ENCODE peak calls at places on chromosomes 16 and 17, in four cellular contexts. M, O, S and N are unnamed samples.

GRCh38 chr17:45184144-45184543 is 22.5 kb downstream of the HEXIM2 start:
- DNase-seq in O (no peak), S (no peak), M (no peak), N (no peak)

GRCh38 chr17:58631523-58632323 is 60.1 kb downstream of the TEX14 start:
- DNase-seq in O (peak), M (peak), S (peak), N (peak)

GRCh38 chr16:13111747-13112146 is 210.3 kb downstream of the SHISA9 start:
- DNase-seq in M (no peak), O (no peak), S (no peak), N (no peak)

GRCh38 chr17:17698869-17699351 is 17.7 kb downstream of the RAI1 start:
- DNase-seq in S (no peak), M (no peak), O (peak), N (no peak)

GRCh38 chr17:72351884-72352346 is 231.1 kb downstream of the SOX9 start:
- DNase-seq in O (no peak), M (no peak), S (no peak), N (no peak)

GRCh38 chr17:1939979-1940809 is 84.9 kb downstream of the RTN4RL1 start:
- DNase-seq in O (peak), S (no peak), M (no peak), N (no peak)

GRCh38 chr17:1647802-1648581 is 1.7 kb downstream of the RILP start:
- DNase-seq in S (peak), M (peak), O (peak), N (no peak)

GRCh38 chr16:4624827-4625616 is 396 bp downstream of the MGRN1 start:
- DNase-seq in M (peak), O (peak), S (peak), N (peak)

GRCh38 chr16:3099732-3100499 is 822 bp upstream of the ZSCAN10 start:
- DNase-seq in M (peak), S (peak), O (peak), N (peak)

GRCh38 chr17:41516147-41516827 is 2.4 kb downstream of the KRT15 start:
- DNase-seq in O (no peak), S (no peak), M (no peak), N (no peak)

GRCh38 chr16:81324808-81325207 is 10.0 kb downstream of the GAN start:
- DNase-seq in M (no peak), O (no peak), S (no peak), N (no peak)

GRCh38 chr16:88914750-88915368 is 48.4 kb upstream of the PABPN1L start:
- DNase-seq in S (no peak), M (no peak), O (peak), N (no peak)

GRCh38 chr16:62883526-62883925 is 847.3 kb upstream of the CDH8 start:
- DNase-seq in S (no peak), O (no peak), M (no peak), N (no peak)

GRCh38 chr17:70128727-70129238 is 40.5 kb upstream of the KCNJ2 start:
- DNase-seq in S (no peak), O (no peak), M (no peak), N (no peak)

GRCh38 chr16:73214825-73215481 is 167.0 kb upstream of the ZFHX3 start:
- DNase-seq in O (no peak), S (no peak), M (no peak), N (no peak)

GRCh38 chr17:61072648-61073047 is 327.0 kb upstream of the TBX2 start:
- DNase-seq in M (no peak), O (no peak), S (no peak), N (no peak)

GRCh38 chr16:19389246-19389645 is 28.4 kb upstream of the TMC5 start:
- DNase-seq in M (no peak), O (no peak), S (peak), N (no peak)

GRCh38 chr17:72305964-72306551 is 185.2 kb downstream of the SOX9 start:
- DNase-seq in M (no peak), S (no peak), O (peak), N (no peak)

GRCh38 chr17:73293031-73293430 is 18.8 kb downstream of the CDC42EP4 start:
- DNase-seq in O (no peak), S (no peak), M (no peak), N (no peak)

GRCh38 chr16:23052908-23053580 is 96.2 kb downstream of the USP31 start:
- DNase-seq in O (no peak), S (no peak), M (no peak), N (no peak)

GRCh38 chr16:19377864-19378263 is 39.8 kb upstream of the TMC5 start:
- DNase-seq in S (no peak), M (no peak), O (no peak), N (no peak)

GRCh38 chr17:42463976-42464400 is 5.3 kb downstream of the ATP6V0A1 start:
- DNase-seq in S (no peak), O (no peak), M (no peak), N (no peak)

GRCh38 chr17:65557349-65558310 is 3.8 kb downstream of the AXIN2 start:
- DNase-seq in S (peak), O (no peak), M (no peak), N (no peak)

GRCh38 chr16:56584276-56584675 is 5.1 kb upstream of the MT3 start:
- DNase-seq in M (no peak), O (no peak), S (no peak), N (no peak)

GRCh38 chr16:83409347-83409746 is 398.4 kb upstream of the HSBP1 start:
- DNase-seq in S (no peak), O (no peak), M (no peak), N (no peak)

GRCh38 chr17:38674749-38675615 is at the start of gene EPOP:
- DNase-seq in O (peak), M (peak), S (peak), N (peak)

GRCh38 chr17:8753976-8754440 is 4.3 kb downstream of the SPDYE4 start:
- DNase-seq in S (no peak), M (no peak), O (no peak), N (no peak)

GRCh38 chr17:49349535-49349934 is 12.5 kb downstream of the ZNF652 start:
- DNase-seq in M (no peak), S (no peak), O (no peak), N (no peak)

GRCh38 chr17:12599185-12599920 is 66.3 kb upstream of the MYOCD start:
- DNase-seq in O (no peak), M (no peak), S (no peak), N (no peak)

GRCh38 chr17:16027708-16028584 is 28.3 kb downstream of the TTC19 start:
- DNase-seq in O (no peak), M (no peak), S (no peak), N (no peak)

GRCh38 chr16:48909231-48909630 is 299.3 kb upstream of the N4BP1 start:
- DNase-seq in O (no peak), M (no peak), S (no peak), N (no peak)

GRCh38 chr17:7207120-7208001 is 12.3 kb downstream of the DLG4 start:
- DNase-seq in S (no peak), O (no peak), M (no peak), N (no peak)

GRCh38 chr17:63275968-63276349 is 170.1 kb downstream of the CYB561 start:
- DNase-seq in M (no peak), O (no peak), S (no peak), N (no peak)

GRCh38 chr16:31521368-31521767 is 6.3 kb upstream of the AHSP start:
- DNase-seq in S (no peak), O (no peak), M (no peak), N (no peak)

DNA sequence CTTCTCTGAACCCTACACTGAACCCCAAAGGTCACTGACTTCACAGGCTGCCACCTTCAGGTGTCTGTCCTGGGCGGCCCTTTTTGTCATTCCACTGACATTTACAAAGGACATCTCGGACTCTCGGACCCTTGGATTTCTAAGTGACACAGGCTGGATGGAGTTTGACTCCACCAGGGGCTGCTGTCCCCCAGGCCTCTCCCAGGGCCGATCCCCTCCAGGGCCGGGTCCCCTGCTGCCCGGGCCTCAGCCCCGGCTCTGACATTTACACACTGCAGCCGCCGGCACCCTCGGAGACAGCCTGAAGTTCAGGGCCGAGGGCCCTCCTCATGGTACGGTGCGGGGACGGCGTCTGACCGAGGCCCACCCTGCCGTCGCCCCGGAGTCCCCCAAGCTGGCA is 24.1 kb downstream of the CACNA1H start:
- DNase-seq in O (no peak), S (no peak), M (no peak), N (no peak)
- H3K27ac ChIP-seq in O (no peak), S (no peak), M (no peak), N (no peak)

GRCh38 chr16:29826342-29826695 is 6.1 kb downstream of the MVP start:
- DNase-seq in M (no peak), S (no peak), O (no peak), N (no peak)

GRCh38 chr16:29821663-29822115 is 1.4 kb downstream of the MVP start:
- DNase-seq in S (peak), M (no peak), O (no peak), N (no peak)

GRCh38 chr16:29820730-29821662 is 734 bp downstream of the MVP start:
- DNase-seq in M (peak), S (peak), O (peak), N (no peak)

GRCh38 chr16:29824589-29825144 is 4.4 kb downstream of the MVP start:
- DNase-seq in O (no peak), M (no peak), S (no peak), N (no peak)

DNA sequence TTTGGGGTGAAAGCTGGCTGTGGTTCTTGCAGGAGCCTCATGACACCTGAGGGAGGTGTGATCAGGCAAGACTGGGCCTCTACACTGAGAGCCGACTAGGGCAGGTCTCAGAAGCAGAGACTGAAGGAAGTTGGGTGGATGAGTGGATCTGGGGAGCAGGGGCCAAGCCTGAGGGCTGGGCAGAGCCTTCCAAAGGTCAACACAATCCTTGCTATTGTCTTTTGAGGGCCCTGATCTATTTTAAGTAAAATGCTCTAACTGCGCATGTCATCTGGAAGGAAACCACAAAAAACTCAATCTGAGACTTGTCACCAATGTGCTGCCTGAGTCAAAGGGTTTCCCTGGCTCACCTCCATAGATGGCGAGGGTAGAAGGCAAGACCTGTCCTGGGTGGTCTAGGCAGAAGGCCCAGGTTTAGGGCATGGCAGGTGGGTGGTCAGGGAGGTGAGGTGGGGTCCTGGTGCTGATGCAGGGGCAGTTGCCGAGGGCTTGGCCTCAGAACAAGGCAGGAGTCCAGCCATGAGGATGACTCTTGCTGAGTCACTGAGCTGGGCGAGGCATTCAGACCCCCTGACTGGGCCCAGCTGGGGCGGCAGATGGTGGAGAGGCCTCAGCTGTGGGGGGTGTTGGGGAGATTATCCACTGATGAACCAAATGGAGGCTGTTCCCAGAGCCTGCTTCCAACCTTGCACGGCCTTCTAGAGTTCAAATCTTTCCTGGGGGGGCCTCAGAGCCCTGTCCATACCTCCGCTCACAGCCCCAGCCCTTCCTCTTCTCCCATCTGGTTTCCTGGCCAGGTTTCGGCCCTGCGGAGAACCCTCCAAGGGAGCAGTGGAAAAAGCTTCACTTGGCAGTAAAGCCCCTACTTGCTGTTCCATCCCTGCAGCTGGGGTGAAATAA is 5.1 kb downstream of the MVP start:
- DNase-seq in O (peak), S (no peak), M (peak), N (peak)
- H3K27ac ChIP-seq in O (peak), S (peak), M (peak), N (peak)

GRCh38 chr17:76493505-76494167 is 7.6 kb downstream of the RHBDF2 start:
- DNase-seq in M (no peak), S (no peak), O (no peak), N (no peak)
- H3K27ac ChIP-seq in M (peak), S (peak), O (peak), N (peak)

DNA sequence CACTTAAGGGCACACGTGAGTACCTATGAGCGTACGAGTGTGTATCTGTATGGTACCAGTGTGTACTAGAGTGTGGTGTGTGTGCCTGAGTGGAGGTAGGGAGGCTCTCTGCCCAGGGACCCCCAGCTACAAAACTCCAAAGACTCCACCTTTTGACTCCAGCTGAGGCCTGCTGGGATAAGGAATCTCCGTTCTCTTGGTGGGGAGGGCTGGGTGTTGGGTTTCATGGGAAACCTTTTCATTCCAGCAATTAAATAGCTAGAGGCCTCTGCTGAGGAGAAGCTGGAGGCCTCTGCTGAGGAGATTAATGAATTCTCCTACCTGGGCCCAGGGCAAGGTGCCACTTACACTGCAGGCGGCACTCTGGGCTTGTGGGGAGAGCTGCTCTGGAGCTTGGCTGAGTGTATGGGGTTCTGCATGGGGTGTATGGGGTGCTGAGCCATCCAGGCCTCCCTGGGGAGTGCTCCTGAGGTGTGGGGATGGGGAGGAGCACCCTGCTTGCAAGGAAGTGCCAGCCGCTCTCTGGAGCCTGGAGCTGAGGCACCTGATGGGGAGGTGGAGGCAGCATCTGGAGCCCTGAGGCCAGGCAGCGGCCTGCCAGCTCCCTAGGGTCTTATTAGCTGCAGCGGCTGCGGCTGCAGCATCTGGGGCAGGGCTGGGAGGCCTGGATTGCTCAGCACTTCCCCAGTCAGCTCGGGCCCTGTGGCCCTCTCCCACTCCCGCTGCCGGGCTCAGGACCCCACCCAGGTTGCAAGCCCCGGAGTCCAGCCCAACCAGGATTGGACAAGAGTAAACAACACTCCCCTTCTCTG is 4.6 kb downstream of the ANKRD13B start:
- DNase-seq in S (no peak), M (no peak), O (no peak), N (no peak)
- H3K27ac ChIP-seq in S (no peak), M (no peak), O (no peak), N (peak)

GRCh38 chr17:82329683-82330321 is 3.8 kb downstream of the SECTM1 start:
- DNase-seq in S (no peak), M (no peak), O (no peak), N (no peak)

GRCh38 chr17:82327289-82327688 is 6.3 kb downstream of the SECTM1 start:
- DNase-seq in O (no peak), S (no peak), M (no peak), N (no peak)

GRCh38 chr17:82328141-82328993 is 5.2 kb downstream of the SECTM1 start:
- DNase-seq in M (no peak), S (no peak), O (no peak), N (no peak)

GRCh38 chr17:82328994-82329507 is 4.5 kb downstream of the SECTM1 start:
- DNase-seq in O (no peak), S (no peak), M (no peak), N (no peak)

DNA sequence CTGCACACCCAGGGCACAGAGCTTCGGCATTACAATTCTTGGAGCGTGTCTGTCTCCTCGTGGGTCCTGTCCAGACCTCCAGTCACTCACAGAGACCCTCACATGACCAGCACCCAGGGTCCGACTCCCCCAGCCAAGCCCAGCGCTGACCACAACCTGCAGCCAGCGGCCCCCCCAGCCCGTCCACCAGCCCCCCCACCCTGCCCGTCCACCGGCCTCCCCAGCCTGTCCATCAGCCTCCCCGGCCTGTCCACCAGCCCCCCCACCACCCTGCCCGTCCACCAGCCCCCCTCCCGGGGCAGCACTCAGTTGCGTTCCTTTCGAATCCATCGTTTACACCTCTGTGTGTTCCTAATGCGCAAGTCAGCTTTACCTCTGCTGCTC is 5.8 kb downstream of the SECTM1 start:
- DNase-seq in S (no peak), M (no peak), O (no peak), N (no peak)
- H3K27ac ChIP-seq in S (no peak), M (no peak), O (no peak), N (no peak)

DNA sequence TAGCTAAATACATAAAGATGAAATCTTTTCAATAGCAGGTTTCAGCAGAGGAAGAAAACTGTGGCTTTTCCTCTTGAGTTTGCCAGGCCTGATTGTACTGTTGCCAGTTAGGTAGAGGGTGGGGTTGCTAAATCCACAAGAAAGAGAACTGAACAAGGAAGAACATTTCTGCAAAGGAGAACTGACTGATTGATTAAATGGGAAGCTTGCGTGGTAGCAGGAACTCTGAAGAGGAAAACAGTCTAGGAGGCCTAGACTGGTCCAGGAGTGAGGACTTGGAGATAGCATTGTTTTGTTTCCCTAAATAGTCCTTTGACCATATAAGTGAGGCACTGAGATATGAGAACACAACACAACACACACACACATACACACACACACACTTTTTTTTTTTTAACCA is 18.8 kb downstream of the LRRC36 start:
- DNase-seq in O (no peak), S (no peak), M (no peak), N (no peak)
- H3K27ac ChIP-seq in O (no peak), S (no peak), M (no peak), N (no peak)

DNA sequence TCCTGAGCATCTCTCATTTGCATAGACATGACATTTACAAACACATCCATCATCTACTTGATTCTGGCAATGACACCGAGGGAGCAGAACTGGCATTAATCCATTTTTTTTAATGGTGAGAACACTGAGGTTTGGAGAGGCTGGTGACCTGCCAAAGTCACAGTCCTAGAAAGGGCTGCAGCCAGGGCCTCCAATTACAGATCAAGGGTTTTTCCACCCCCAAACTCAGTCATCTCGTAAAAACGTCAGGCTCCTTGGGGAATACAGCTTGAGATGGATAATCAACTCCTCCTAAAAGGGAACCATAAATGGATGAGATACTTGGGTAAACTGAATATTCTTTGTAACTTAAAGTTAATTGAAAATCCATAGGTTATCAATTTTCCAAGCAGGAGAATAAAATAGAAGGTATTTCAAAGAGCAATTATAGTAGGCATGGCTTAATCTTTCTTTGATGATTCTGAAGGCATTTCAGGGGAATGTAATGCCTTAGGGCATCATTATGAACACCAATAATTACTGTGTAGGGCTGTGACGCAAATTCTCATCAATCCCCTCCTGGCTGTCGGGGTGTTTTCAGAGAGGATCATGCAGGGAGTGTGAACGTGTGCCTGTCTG is 9.5 kb upstream of the MEOX1 start:
- DNase-seq in M (peak), O (no peak), S (no peak), N (no peak)
- H3K27ac ChIP-seq in M (no peak), O (no peak), S (no peak), N (no peak)

GRCh38 chr17:59848385-59848668 is 44.4 kb downstream of the TUBD1 start:
- DNase-seq in M (no peak), O (no peak), S (no peak), N (no peak)
- H3K27ac ChIP-seq in M (no peak), O (peak), S (no peak), N (no peak)

GRCh38 chr16:20903889-20904506 is 3.4 kb downstream of the LYRM1 start:
- DNase-seq in S (no peak), M (no peak), O (no peak), N (no peak)

GRCh38 chr16:20906225-20906870 is 5.8 kb downstream of the LYRM1 start:
- DNase-seq in S (no peak), M (no peak), O (no peak), N (no peak)

GRCh38 chr16:20905576-20905975 is 5.0 kb downstream of the LYRM1 start:
- DNase-seq in O (no peak), S (no peak), M (no peak), N (no peak)

GRCh38 chr16:20903116-20903888 is 2.7 kb downstream of the LYRM1 start:
- DNase-seq in O (no peak), S (no peak), M (no peak), N (no peak)

GRCh38 chr16:20904507-20905079 is 4.0 kb downstream of the LYRM1 start:
- DNase-seq in S (no peak), M (no peak), O (no peak), N (no peak)
- H3K27ac ChIP-seq in S (peak), M (peak), O (peak), N (no peak)